ENCODE peak calls at places on chromosomes 13 and 19, in ten cellular contexts. J, S, Z, E, I, W, N, P, G and T are unnamed samples.

GRCh38 chr19:34489175-34489574 is 7.6 kb downstream of the WTIP start:
- DNase-seq in E (no peak), I (no peak), G (no peak), S (no peak), P (no peak), J (no peak), Z (no peak), N (no peak), W (no peak), T (no peak)

GRCh38 chr13:43153436-43154082 is 130.2 kb downstream of the DNAJC15 start:
- DNase-seq in G (no peak), S (no peak), P (no peak), J (peak; percentile 94), Z (no peak), I (no peak), E (no peak), W (no peak), N (peak; percentile 73), T (no peak)

GRCh38 chr13:32530841-32531253 is 7.7 kb downstream of the N4BP2L2 start:
- DNase-seq in S (no peak), J (peak; percentile 63), G (no peak), P (no peak), I (no peak), N (peak; percentile 10), Z (no peak), E (peak; percentile 10), W (no peak), T (no peak)

GRCh38 chr13:59774511-59774911 is 389.2 kb downstream of the DIAPH3 start:
- DNase-seq in G (no peak), E (no peak), Z (no peak), W (no peak), N (peak; percentile 21), P (no peak), S (no peak), I (no peak), J (peak; percentile 77), T (no peak)

GRCh38 chr19:54373781-54374266 is 9.1 kb upstream of the LAIR1 start:
- DNase-seq in E (no peak), P (no peak), N (no peak), Z (no peak), G (no peak), S (no peak), W (no peak), I (no peak), J (no peak), T (no peak)

GRCh38 chr13:37679043-37679442 is 80.5 kb upstream of the POSTN start:
- DNase-seq in W (no peak), E (no peak), G (no peak), N (no peak), J (no peak), P (no peak), I (no peak), Z (no peak), S (no peak), T (no peak)

GRCh38 chr13:51453959-51454703 is 1.3 kb upstream of the INTS6 start:
- DNase-seq in W (no peak), N (peak; percentile 2), J (no peak), Z (peak; percentile 45), P (no peak), E (no peak), I (peak; percentile 19), S (peak; percentile 21), G (peak; percentile 3), T (no peak)

GRCh38 chr19:55252760-55253159 is 6.1 kb downstream of the PPP6R1 start:
- DNase-seq in Z (no peak), N (no peak), I (no peak), J (no peak), P (no peak), E (no peak), S (no peak), W (no peak), G (no peak), T (no peak)

GRCh38 chr19:7734220-7735203 is 2.6 kb upstream of the CLEC4G start:
- DNase-seq in S (no peak), P (no peak), E (no peak), Z (no peak), G (no peak), N (no peak), J (no peak), W (no peak), I (no peak), T (no peak)

GRCh38 chr19:39398297-39398864 is 7.2 kb downstream of the MED29 start:
- DNase-seq in J (peak; percentile 65), Z (peak; percentile 41), E (peak; percentile 54), I (no peak), N (no peak), P (no peak), W (no peak), G (no peak), S (no peak), T (no peak)

GRCh38 chr13:86870388-86870966 is 800.7 kb upstream of the SLITRK5 start:
- DNase-seq in N (peak; percentile 4), I (no peak), P (no peak), E (no peak), S (no peak), W (no peak), Z (no peak), J (no peak), G (no peak), T (no peak)

GRCh38 chr19:40808021-40808325 is 9.0 kb downstream of the EGLN2 start:
- DNase-seq in W (no peak), J (no peak), P (no peak), E (no peak), G (no peak), Z (no peak), I (no peak), S (no peak), N (no peak), T (no peak)

GRCh38 chr19:18651300-18651699 is 14.5 kb downstream of the KLHL26 start:
- DNase-seq in N (no peak), E (no peak), I (no peak), J (no peak), W (no peak), Z (no peak), P (no peak), G (no peak), S (no peak), T (no peak)

GRCh38 chr13:25377244-25377962 is 5.6 kb downstream of the ATP8A2 start:
- DNase-seq in S (no peak), Z (no peak), N (peak; percentile 3), G (no peak), I (no peak), E (no peak), P (no peak), W (no peak), J (no peak), T (no peak)

GRCh38 chr19:19559942-19560341 is 21.9 kb downstream of the CILP2 start:
- DNase-seq in I (no peak), W (no peak), Z (no peak), S (no peak), N (no peak), J (no peak), G (no peak), E (no peak), P (no peak), T (no peak)

GRCh38 chr13:40982772-40983171 is 36.3 kb downstream of the ELF1 start:
- DNase-seq in P (no peak), G (peak; percentile 9), I (peak; percentile 37), Z (peak; percentile 23), S (peak; percentile 62), N (no peak), J (peak; percentile 68), W (peak; percentile 87), E (peak; percentile 77), T (no peak)

GRCh38 chr19:11578342-11579142 is 1.1 kb upstream of the ACP5 start:
- DNase-seq in P (no peak), E (peak; percentile 64), G (no peak), J (no peak), I (no peak), Z (peak; percentile 23), S (peak; percentile 36), N (no peak), W (no peak), T (no peak)

GRCh38 chr19:4454952-4455738 is 2.4 kb downstream of the UBXN6 start:
- DNase-seq in I (no peak), P (no peak), W (no peak), Z (no peak), S (no peak), E (no peak), N (peak; percentile 71), J (no peak), G (no peak), T (no peak)

GRCh38 chr13:108437496-108437895 is 168.0 kb downstream of the TNFSF13B start:
- DNase-seq in J (peak; percentile 67), G (no peak), E (no peak), I (no peak), S (no peak), P (no peak), N (peak; percentile 3), Z (no peak), W (no peak), T (no peak)

GRCh38 chr13:110379905-110380341 is 72.8 kb downstream of the COL4A2 start:
- DNase-seq in P (no peak), Z (no peak), W (no peak), N (peak; percentile 40), I (no peak), S (no peak), G (no peak), J (peak; percentile 79), E (no peak), T (no peak)

GRCh38 chr19:42038675-42039074 is 31.3 kb downstream of the GRIK5 start:
- DNase-seq in N (peak; percentile 76), W (no peak), G (peak; percentile 82), J (no peak), E (no peak), S (no peak), Z (no peak), P (peak; percentile 82), I (no peak), T (no peak)

GRCh38 chr13:107788464-107789165 is 426.7 kb downstream of the LIG4 start:
- DNase-seq in W (no peak), E (no peak), G (no peak), J (no peak), S (no peak), N (no peak), Z (no peak), P (no peak), I (no peak), T (no peak)

GRCh38 chr19:588758-589692 is 656 bp upstream of the HCN2 start:
- DNase-seq in E (peak; percentile 27), W (no peak), Z (no peak), P (no peak), N (no peak), G (peak; percentile 31), I (no peak), J (no peak), S (no peak), T (peak; percentile 16)

GRCh38 chr13:75305057-75305456 is 176.9 kb downstream of the TBC1D4 start:
- DNase-seq in J (peak; percentile 30), Z (no peak), S (no peak), E (no peak), P (no peak), N (no peak), I (no peak), G (no peak), W (no peak), T (no peak)

GRCh38 chr19:17074628-17075034 is 621 bp downstream of the HAUS8 start:
- DNase-seq in G (no peak), I (no peak), N (no peak), P (no peak), E (no peak), Z (no peak), W (no peak), J (no peak), S (no peak), T (no peak)

GRCh38 chr13:98466634-98467236 is 110.2 kb downstream of the STK24 start:
- DNase-seq in J (no peak), P (no peak), I (no peak), W (no peak), E (no peak), S (no peak), G (no peak), Z (peak; percentile 40), N (no peak), T (no peak)